ENCODE peak calls at places on chromosomes 1 and 21, in six cellular contexts. Q is astrocyte; A is HCT116; H is HFFc6; B is CD8-positive, alpha-beta memory T cell; G is Ammon's horn. S is an unnamed sample.

GRCh38 chr1:171801395-171801990 is 20.0 kb downstream of the METTL13 start:
- DNase-seq in Q (peak), A (no peak), H (peak), B (no peak), G (peak), S (peak)

GRCh38 chr1:166975361-166976129 is at the start of gene ILDR2:
- DNase-seq in Q (peak), A (peak), H (no peak), B (peak), G (peak), S (peak)

GRCh38 chr21:46150491-46151121 is 4.8 kb downstream of the FTCD start:
- DNase-seq in Q (no peak), A (no peak), H (no peak), B (no peak), G (peak), S (no peak)

GRCh38 chr1:84705503-84705902 is 15.2 kb upstream of the SSX2IP start:
- DNase-seq in Q (no peak), A (no peak), H (no peak), B (no peak), G (no peak), S (no peak)

GRCh38 chr1:185420588-185421081 is 103.6 kb upstream of the IVNS1ABP start:
- DNase-seq in Q (no peak), A (no peak), H (no peak), B (no peak), G (no peak), S (no peak)

GRCh38 chr1:52152976-52153375 is 11.1 kb downstream of the ZFYVE9 start:
- DNase-seq in Q (no peak), A (no peak), H (peak), B (no peak), G (no peak), S (no peak)

GRCh38 chr1:30751830-30752650 is 5.5 kb downstream of the LAPTM5 start:
- DNase-seq in Q (no peak), A (no peak), H (no peak), B (no peak), G (no peak), S (no peak)

GRCh38 chr1:157110686-157111085 is 11.1 kb upstream of the ETV3L start:
- DNase-seq in Q (no peak), A (no peak), H (no peak), B (no peak), G (no peak), S (no peak)

GRCh38 chr1:64502924-64503323 is 33.0 kb downstream of the CACHD1 start:
- DNase-seq in Q (peak), A (no peak), H (no peak), B (no peak), G (no peak), S (no peak)

GRCh38 chr1:20365421-20366075 is 74.9 kb downstream of the VWA5B1 start:
- DNase-seq in Q (no peak), A (no peak), H (no peak), B (no peak), G (no peak), S (no peak)